ENCODE peak calls at places on chromosome 21, in nine cellular contexts. S, V, G, Y, L, U, H, Z and X are unnamed samples. For H3K36me3, the result is how much of the 10 kb centered on the place peaks cover.

GRCh38 chr21:37916795-37917142 is 512 bp upstream of the KCNJ6 start:
- DNase-seq in S (no peak), V (peak), Y (peak), G (no peak), H (no peak), Z (no peak), L (no peak), U (peak), X (no peak)

GRCh38 chr21:29870814-29871213 is 69.0 kb downstream of the GRIK1 start:
- DNase-seq in G (no peak), L (no peak), V (no peak), Z (no peak), S (no peak), U (no peak), H (no peak), Y (no peak), X (no peak)

GRCh38 chr21:45916011-45916840 is 65.3 kb upstream of the COL6A1 start:
- DNase-seq in Z (no peak), U (peak), H (no peak), L (no peak), V (no peak), Y (no peak), G (no peak), S (no peak), X (no peak)

GRCh38 chr21:18608226-18608625 is 204.6 kb upstream of the TMPRSS15 start:
- DNase-seq in Y (no peak), V (no peak), H (no peak), Z (no peak), U (no peak), L (no peak), S (no peak), G (no peak), X (no peak)

GRCh38 chr21:38930838-38931237 is 125.1 kb downstream of the ETS2 start:
- DNase-seq in L (peak), G (no peak), Y (no peak), H (peak), U (no peak), S (no peak), Z (no peak), V (no peak), X (peak)

GRCh38 chr21:26920055-26920454 is 46.8 kb downstream of the ADAMTS5 start:
- DNase-seq in U (no peak), L (no peak), V (no peak), S (no peak), Z (no peak), H (peak), Y (no peak), G (no peak), X (no peak)

GRCh38 chr21:23026878-23027277 is 2028.7 kb downstream of the NCAM2 start:
- DNase-seq in Z (no peak), L (no peak), U (no peak), H (no peak), V (no peak), Y (no peak), G (no peak), S (no peak), X (no peak)

GRCh38 chr21:37452222-37452621 is 85.6 kb downstream of the DYRK1A start:
- DNase-seq in Y (no peak), Z (peak), G (peak), H (peak), L (no peak), U (no peak), V (no peak), S (no peak), X (no peak)

GRCh38 chr21:31220567-31220966 is 123.5 kb downstream of the TIAM1 start:
- DNase-seq in S (no peak), Y (no peak), V (no peak), H (peak), G (no peak), Z (no peak), U (no peak), L (no peak), X (no peak)

GRCh38 chr21:39363607-39364555 is 15.0 kb upstream of the HMGN1 start:
- DNase-seq in S (no peak), Y (no peak), V (no peak), G (no peak), Z (no peak), U (no peak), H (no peak), L (no peak), X (no peak)

GRCh38 chr21:17819878-17820232 is 699 bp upstream of the C21orf91 start:
- DNase-seq in U (no peak), Z (no peak), S (no peak), L (no peak), G (no peak), V (no peak), H (no peak), Y (no peak), X (no peak)

GRCh38 chr21:25161571-25161970 is 445.7 kb downstream of the MRPL39 start:
- DNase-seq in H (no peak), Z (no peak), U (no peak), S (no peak), L (no peak), V (no peak), G (no peak), Y (no peak), X (no peak)

GRCh38 chr21:28781602-28782274 is 210.9 kb downstream of the LTN1 start:
- DNase-seq in Y (peak), H (peak), S (no peak), V (no peak), G (no peak), U (no peak), L (no peak), Z (no peak), X (no peak)

GRCh38 chr21:15850645-15851044 is 120.9 kb downstream of the USP25 start:
- DNase-seq in U (no peak), S (no peak), H (peak), Z (no peak), V (no peak), L (no peak), Y (no peak), G (no peak), X (no peak)

GRCh38 chr21:37552496-37553399 is 186.2 kb downstream of the DYRK1A start:
- DNase-seq in U (no peak), S (no peak), H (no peak), V (no peak), G (no peak), Z (no peak), Y (no peak), L (no peak), X (no peak)

GRCh38 chr21:20443558-20444155 is 554.6 kb upstream of the NCAM2 start:
- DNase-seq in Z (no peak), H (no peak), V (no peak), L (no peak), G (no peak), U (no peak), S (no peak), Y (no peak), X (no peak)

GRCh38 chr21:18549214-18549905 is 145.8 kb upstream of the TMPRSS15 start:
- DNase-seq in H (no peak), G (no peak), U (no peak), Y (no peak), Z (no peak), S (no peak), V (no peak), L (no peak), X (no peak)

GRCh38 chr21:45939521-45940045 is 42.0 kb upstream of the COL6A1 start:
- DNase-seq in Z (no peak), H (no peak), Y (no peak), S (no peak), U (peak), G (no peak), V (no peak), L (no peak), X (no peak)

GRCh38 chr21:39141502-39141901 is 41.7 kb downstream of the PSMG1 start:
- DNase-seq in Y (no peak), V (no peak), S (peak), H (peak), Z (no peak), U (no peak), L (no peak), G (no peak), X (no peak)

GRCh38 chr21:26982767-26983166 is 15.9 kb upstream of the ADAMTS5 start:
- DNase-seq in H (peak), U (no peak), Y (no peak), G (no peak), Z (peak), S (no peak), L (peak), V (no peak), X (no peak)

GRCh38 chr21:39579734-39580332 is 32.9 kb upstream of the B3GALT5 start:
- DNase-seq in Y (no peak), G (no peak), U (no peak), S (no peak), V (no peak), Z (no peak), L (no peak), H (no peak), X (no peak)

GRCh38 chr21:28018741-28019669 is 973.7 kb downstream of the LTN1 start:
- DNase-seq in S (no peak), L (no peak), G (no peak), Z (no peak), V (no peak), H (peak), U (peak), Y (no peak), X (no peak)

GRCh38 chr21:20353351-20353750 is 644.9 kb upstream of the NCAM2 start:
- DNase-seq in U (no peak), Z (no peak), S (no peak), L (no peak), Y (no peak), H (no peak), G (no peak), V (no peak), X (no peak)

GRCh38 chr21:38613686-38614085 is 115.4 kb upstream of the ERG start:
- DNase-seq in H (no peak), S (no peak), Z (no peak), Y (no peak), G (no peak), L (no peak), V (no peak), U (no peak), X (no peak)

GRCh38 chr21:37463083-37463780 is 96.7 kb downstream of the DYRK1A start:
- DNase-seq in L (no peak), V (no peak), H (peak), Y (peak), Z (no peak), U (no peak), S (no peak), G (no peak), X (no peak)

GRCh38 chr21:36246080-36246631 is 73.8 kb upstream of the MORC3 start:
- DNase-seq in H (no peak), U (no peak), S (peak), L (no peak), V (no peak), Y (no peak), Z (peak), G (no peak), X (no peak)

GRCh38 chr21:18164933-18165332 is 79.7 kb upstream of the CHODL start:
- DNase-seq in Y (peak), G (no peak), Z (no peak), U (no peak), H (no peak), V (no peak), L (no peak), S (no peak), X (no peak)

GRCh38 chr21:29221259-29221744 is 77.4 kb upstream of the BACH1 start:
- DNase-seq in S (no peak), Y (no peak), V (no peak), L (no peak), Z (peak), H (peak), G (no peak), U (no peak), X (no peak)

GRCh38 chr21:15495965-15496364 is 233.8 kb upstream of the USP25 start:
- DNase-seq in H (peak), Y (no peak), G (no peak), L (no peak), Z (no peak), U (no peak), S (no peak), V (no peak), X (no peak)

GRCh38 chr21:21003701-21004100 is 5.5 kb downstream of the NCAM2 start:
- DNase-seq in Y (peak), S (no peak), H (peak), G (no peak), Z (no peak), U (no peak), V (no peak), L (no peak), X (no peak)

GRCh38 chr21:14259669-14260458 is 43.9 kb downstream of the RBM11 start:
- DNase-seq in V (no peak), Y (no peak), S (no peak), H (peak), U (no peak), G (no peak), L (no peak), Z (no peak), X (no peak)

GRCh38 chr21:14645702-14646101 is 99.6 kb upstream of the SAMSN1 start:
- DNase-seq in G (no peak), Y (no peak), U (no peak), H (no peak), V (no peak), L (no peak), S (no peak), Z (no peak), X (no peak)

GRCh38 chr21:39852021-39852721 is 15.1 kb upstream of the PCP4 start:
- DNase-seq in S (no peak), G (no peak), H (no peak), L (no peak), Y (no peak), V (no peak), Z (no peak), U (no peak), X (no peak)

GRCh38 chr21:41686664-41687063 is 80.2 kb downstream of the RIPK4 start:
- DNase-seq in U (no peak), Z (no peak), Y (no peak), L (no peak), S (no peak), G (no peak), H (no peak), V (no peak), X (no peak)

GRCh38 chr21:41687633-41688032 is 79.2 kb downstream of the RIPK4 start:
- DNase-seq in Z (no peak), H (no peak), S (no peak), Y (no peak), V (no peak), L (no peak), G (no peak), U (no peak), X (no peak)

GRCh38 chr21:41692216-41692615 is 74.6 kb downstream of the RIPK4 start:
- DNase-seq in S (no peak), V (no peak), H (no peak), Z (no peak), Y (no peak), G (no peak), U (no peak), L (no peak), X (peak)

GRCh38 chr21:41691205-41692203 is 75.3 kb downstream of the RIPK4 start:
- DNase-seq in V (no peak), L (no peak), Y (no peak), S (no peak), G (no peak), U (no peak), H (no peak), Z (no peak), X (peak)

DNA sequence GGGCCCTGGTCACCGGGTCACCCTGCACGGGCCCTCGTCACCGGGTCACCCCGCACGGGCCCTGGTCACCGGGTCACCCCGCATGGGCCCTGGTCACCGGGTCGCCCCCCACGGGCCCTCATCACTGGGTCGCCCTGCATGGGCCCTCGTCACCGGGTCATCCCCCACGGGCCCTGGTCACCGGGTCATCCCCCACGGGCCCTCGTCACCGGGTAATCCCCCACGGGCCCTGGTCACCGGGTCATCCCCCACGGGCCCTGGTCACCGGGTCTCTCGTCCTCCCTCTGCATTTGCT is 77.6 kb downstream of the RIPK4 start:
- DNase-seq in Z (no peak), H (no peak), L (no peak), U (no peak), V (no peak), G (no peak), Y (no peak), S (no peak), X (no peak)
- H3K36me3 ChIP-seq in Z (under half), H (under half), L (under half), U (under half), V (under half), G (under half), Y (under half), S (under half), X (under half)

GRCh38 chr21:42155045-42155855 is 63.7 kb upstream of the ABCG1 start:
- DNase-seq in Y (no peak), H (no peak), Z (no peak), V (no peak), S (no peak), L (no peak), G (no peak), U (peak), X (no peak)
- H3K36me3 ChIP-seq in Y (under half), H (under half), Z (under half), V (under half), S (under half), L (under half), G (under half), U (under half), X (under half)

GRCh38 chr21:44085491-44086321 is 21.5 kb upstream of the PWP2 start:
- DNase-seq in H (no peak), Z (no peak), G (no peak), Y (no peak), L (no peak), S (no peak), V (peak), U (peak), X (no peak)
- H3K36me3 ChIP-seq in H (under half), Z (under half), G (under half), Y (half or more), L (under half), S (under half), V (under half), U (under half), X (half or more)

GRCh38 chr21:34802180-34802899 is 133.5 kb downstream of the CLIC6 start:
- DNase-seq in H (no peak), Z (no peak), V (no peak), L (no peak), G (no peak), Y (no peak), S (no peak), U (no peak), X (no peak)

GRCh38 chr21:34805157-34805556 is 136.4 kb downstream of the CLIC6 start:
- DNase-seq in V (no peak), H (no peak), Z (no peak), G (no peak), U (no peak), L (no peak), Y (no peak), S (no peak), X (no peak)

GRCh38 chr21:34801519-34802132 is 132.8 kb downstream of the CLIC6 start:
- DNase-seq in G (no peak), H (peak), Z (no peak), U (no peak), V (no peak), Y (no peak), L (no peak), S (no peak), X (no peak)

GRCh38 chr21:34806423-34806822 is 137.6 kb downstream of the CLIC6 start:
- DNase-seq in G (no peak), L (no peak), V (no peak), Z (no peak), H (no peak), Y (no peak), U (no peak), S (no peak), X (no peak)

DNA sequence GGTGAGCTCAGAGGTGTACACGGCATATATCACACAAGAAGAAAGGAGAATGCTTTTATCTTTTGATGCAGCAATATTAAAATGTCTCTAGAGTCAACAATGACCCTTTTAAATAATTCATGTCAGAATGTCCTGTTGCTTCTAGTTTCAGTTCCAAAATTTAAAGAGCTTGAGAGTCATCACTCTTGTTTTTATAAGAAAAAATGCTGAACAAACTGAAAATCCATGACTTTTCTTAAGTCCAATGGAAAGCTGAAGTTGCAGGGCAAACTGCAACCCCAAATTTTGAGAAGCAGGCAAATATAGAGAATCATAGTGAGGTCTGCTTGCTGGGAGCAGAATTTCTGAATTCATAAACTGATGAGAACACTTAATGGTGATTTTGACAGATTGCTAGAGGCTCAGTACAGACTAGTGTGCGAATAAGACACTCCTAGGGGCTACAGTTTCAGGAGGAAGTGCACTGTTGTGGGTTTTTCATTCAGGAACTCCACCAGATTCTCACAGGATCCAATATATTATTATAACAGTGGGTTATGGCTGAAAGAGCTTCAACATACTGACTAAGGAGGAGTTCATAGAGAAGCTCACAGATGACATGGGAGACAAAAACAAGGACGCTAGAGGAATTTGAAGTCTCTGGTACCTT is 135.1 kb downstream of the CLIC6 start:
- DNase-seq in V (no peak), G (no peak), H (no peak), Y (no peak), S (no peak), L (no peak), Z (no peak), U (no peak), X (no peak)
- H3K36me3 ChIP-seq in V (under half), G (under half), H (under half), Y (under half), S (under half), L (under half), Z (under half), U (under half), X (under half)

GRCh38 chr21:41497836-41498235 is 10.1 kb downstream of the TMPRSS2 start:
- DNase-seq in U (no peak), Y (no peak), V (no peak), S (no peak), G (no peak), Z (no peak), H (no peak), L (no peak), X (no peak)

GRCh38 chr21:41490330-41490729 is 17.6 kb downstream of the TMPRSS2 start:
- DNase-seq in Z (no peak), L (no peak), Y (no peak), H (no peak), G (peak), S (no peak), V (no peak), U (no peak), X (no peak)

GRCh38 chr21:41491412-41491811 is 16.5 kb downstream of the TMPRSS2 start:
- DNase-seq in S (no peak), V (no peak), Z (no peak), Y (no peak), U (no peak), H (no peak), G (no peak), L (no peak), X (no peak)

GRCh38 chr21:41497008-41497407 is 10.9 kb downstream of the TMPRSS2 start:
- DNase-seq in U (no peak), V (no peak), H (no peak), Z (no peak), S (no peak), G (no peak), Y (no peak), L (no peak), X (no peak)

DNA sequence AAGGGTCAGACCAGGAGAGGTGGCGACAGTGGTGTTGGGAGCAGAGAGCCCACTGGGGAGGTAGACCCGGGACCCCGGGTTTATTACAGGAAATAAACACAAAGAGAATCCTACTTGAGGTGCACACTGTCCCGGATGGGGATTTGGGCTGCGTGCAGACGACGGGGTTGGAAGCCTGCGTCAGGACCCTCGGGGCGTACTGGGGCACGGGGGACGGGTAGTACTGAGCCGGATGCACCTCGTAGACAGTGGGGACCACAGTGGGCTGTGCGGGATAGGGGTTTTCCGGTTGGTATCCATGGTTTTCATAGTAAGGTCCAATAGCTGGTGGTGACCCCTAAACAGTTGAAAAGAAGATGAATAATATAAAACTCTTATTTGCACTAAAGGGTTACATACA is 13.7 kb downstream of the TMPRSS2 start:
- DNase-seq in Z (no peak), Y (no peak), V (no peak), S (no peak), G (no peak), H (no peak), U (no peak), L (no peak), X (no peak)
- H3K36me3 ChIP-seq in Z (under half), Y (under half), V (under half), S (under half), G (under half), H (under half), U (under half), L (under half), X (under half)

GRCh38 chr21:44795342-44795741 is 6.3 kb downstream of the UBE2G2 start:
- DNase-seq in Z (no peak), V (no peak), Y (no peak), G (no peak), U (no peak), L (no peak), H (no peak), S (no peak), X (no peak)

GRCh38 chr21:44794031-44794374 is 7.6 kb downstream of the UBE2G2 start:
- DNase-seq in L (no peak), Y (no peak), Z (no peak), S (no peak), G (no peak), U (no peak), V (no peak), H (no peak), X (no peak)

GRCh38 chr21:44791993-44792392 is 9.6 kb downstream of the UBE2G2 start:
- DNase-seq in L (no peak), Z (no peak), H (no peak), G (no peak), S (no peak), U (no peak), Y (no peak), V (no peak), X (no peak)

GRCh38 chr21:44792653-44793052 is 9.0 kb downstream of the UBE2G2 start:
- DNase-seq in H (no peak), U (no peak), Y (no peak), V (no peak), L (no peak), S (no peak), Z (no peak), G (no peak), X (no peak)

GRCh38 chr21:44793269-44794030 is 8.2 kb downstream of the UBE2G2 start:
- DNase-seq in L (peak), Z (no peak), V (peak), Y (peak), S (peak), U (peak), G (no peak), H (peak), X (no peak)
- H3K36me3 ChIP-seq in L (under half), Z (under half), V (under half), Y (under half), S (under half), U (under half), G (under half), H (under half), X (under half)